ENCODE peak calls at places on chromosome 17, in five cellular contexts. J, F, C, G and N are unnamed samples.

GRCh38 chr17:15287533-15288267 is 22.6 kb upstream of the PMP22 start:
- DNase-seq in J (no peak), F (peak; percentile 34), C (no peak), G (no peak), N (no peak)

GRCh38 chr17:73071387-73071999 is 21.0 kb downstream of the SLC39A11 start:
- DNase-seq in J (no peak), F (peak; percentile 44), C (no peak), G (no peak), N (peak; percentile 56)

GRCh38 chr17:296382-296781 is 56.2 kb downstream of the RPH3AL start:
- DNase-seq in J (peak; percentile 25), F (no peak), C (no peak), G (no peak), N (peak; percentile 17)

GRCh38 chr17:30093463-30094147 is 23.0 kb upstream of the NSRP1 start:
- DNase-seq in J (no peak), F (peak; percentile 39), C (no peak), G (peak; percentile 70), N (no peak)

GRCh38 chr17:2090804-2091534 is 36.1 kb downstream of the HIC1 start:
- DNase-seq in J (no peak), F (peak; percentile 98), C (no peak), G (no peak), N (no peak)

GRCh38 chr17:1958134-1958881 is 66.8 kb downstream of the RTN4RL1 start:
- DNase-seq in J (no peak), F (no peak), C (no peak), G (no peak), N (no peak)

GRCh38 chr17:73226556-73227172 is 33.8 kb downstream of the COG1 start:
- DNase-seq in J (no peak), F (peak; percentile 44), C (no peak), G (no peak), N (no peak)

GRCh38 chr17:36934759-36935630 is 2.3 kb upstream of the LHX1 start:
- DNase-seq in J (no peak), F (no peak), C (no peak), G (peak; percentile 70), N (no peak)

GRCh38 chr17:79547586-79547985 is 63.3 kb downstream of the RBFOX3 start:
- DNase-seq in J (no peak), F (no peak), C (no peak), G (no peak), N (no peak)

GRCh38 chr17:66474258-66474657 is 171.8 kb downstream of the PRKCA start:
- DNase-seq in J (no peak), F (no peak), C (no peak), G (no peak), N (no peak)

GRCh38 chr17:3732171-3732570 is 8.5 kb downstream of the HASPIN start:
- DNase-seq in J (no peak), F (no peak), C (no peak), G (no peak), N (no peak)

GRCh38 chr17:2124391-2124790 is 69.5 kb downstream of the HIC1 start:
- DNase-seq in J (no peak), F (peak; percentile 29), C (no peak), G (no peak), N (no peak)

GRCh38 chr17:32627233-32628008 is 140.6 kb downstream of the CDK5R1 start:
- DNase-seq in J (no peak), F (peak; percentile 61), C (no peak), G (no peak), N (no peak)

GRCh38 chr17:55683554-55684315 is 38.9 kb downstream of the TMEM100 start:
- DNase-seq in J (no peak), F (no peak), C (no peak), G (no peak), N (no peak)

GRCh38 chr17:74633261-74633783 is 9.8 kb upstream of the CD300E start:
- DNase-seq in J (no peak), F (no peak), C (no peak), G (no peak), N (no peak)

GRCh38 chr17:76995352-76996105 is 127.3 kb downstream of the MGAT5B start:
- DNase-seq in J (no peak), F (no peak), C (no peak), G (no peak), N (no peak)

GRCh38 chr17:50212121-50212843 is 10.9 kb upstream of the COL1A1 start:
- DNase-seq in J (no peak), F (peak; percentile 84), C (no peak), G (no peak), N (no peak)

GRCh38 chr17:19384723-19385391 is 2.1 kb downstream of the MFAP4 start:
- DNase-seq in J (peak; percentile 74), F (peak; percentile 70), C (peak; percentile 65), G (no peak), N (peak; percentile 87)

GRCh38 chr17:76138234-76138895 is 2.7 kb downstream of the FOXJ1 start:
- DNase-seq in J (no peak), F (no peak), C (no peak), G (no peak), N (no peak)

GRCh38 chr17:10022416-10022815 is 117.3 kb upstream of the RCVRN start:
- DNase-seq in J (no peak), F (no peak), C (no peak), G (no peak), N (no peak)

GRCh38 chr17:14547016-14547415 is 246.1 kb downstream of the HS3ST3B1 start:
- DNase-seq in J (no peak), F (no peak), C (no peak), G (no peak), N (no peak)

GRCh38 chr17:13265306-13265705 is 247.5 kb upstream of the ELAC2 start:
- DNase-seq in J (no peak), F (no peak), C (no peak), G (no peak), N (no peak)

GRCh38 chr17:37299257-37299985 is 76.4 kb upstream of the C17orf78 start:
- DNase-seq in J (no peak), F (peak; percentile 12), C (no peak), G (no peak), N (no peak)

GRCh38 chr17:81803728-81804558 is at the start of gene GCGR:
- DNase-seq in J (no peak), F (no peak), C (no peak), G (no peak), N (no peak)

GRCh38 chr17:1644493-1645206 is 882 bp downstream of the SCARF1 start:
- DNase-seq in J (no peak), F (peak; percentile 67), C (no peak), G (peak; percentile 73), N (no peak)

GRCh38 chr17:43662432-43663141 is 865 bp upstream of the MEOX1 start:
- DNase-seq in J (no peak), F (peak; percentile 13), C (no peak), G (no peak), N (no peak)

GRCh38 chr17:76161113-76161512 is 20.1 kb upstream of the FOXJ1 start:
- DNase-seq in J (no peak), F (no peak), C (no peak), G (no peak), N (no peak)

GRCh38 chr17:56125830-56126819 is 27.1 kb upstream of the ANKFN1 start:
- DNase-seq in J (no peak), F (peak; percentile 61), C (no peak), G (no peak), N (no peak)

GRCh38 chr17:72837335-72837734 is 255.2 kb downstream of the SLC39A11 start:
- DNase-seq in J (no peak), F (no peak), C (no peak), G (no peak), N (no peak)

GRCh38 chr17:57774872-57775271 is 29.8 kb upstream of the CCDC182 start:
- DNase-seq in J (no peak), F (no peak), C (no peak), G (peak; percentile 3), N (peak; percentile 25)

GRCh38 chr17:15469260-15469659 is 1.8 kb upstream of the CDRT4 start:
- DNase-seq in J (no peak), F (peak; percentile 95), C (no peak), G (no peak), N (no peak)

GRCh38 chr17:77110006-77110374 is 30.8 kb upstream of the SEC14L1 start:
- DNase-seq in J (no peak), F (peak; percentile 82), C (peak; percentile 23), G (no peak), N (no peak)

GRCh38 chr17:79420318-79421243 is 190.3 kb downstream of the RBFOX3 start:
- DNase-seq in J (no peak), F (peak; percentile 20), C (no peak), G (peak; percentile 58), N (no peak)